ENCODE peak calls at places on chromosomes 4 and X, in ten cellular contexts. T is globus pallidus; N is activated T-helper 9 cell treated with anti-CD3 and anti-CD28 coated beads, Interleukin-2, amount 50 U/mL, for 16 hours; I is glutamatergic neuron; B is anterior cingulate cortex; L is pancreas; P is CD8-positive, alpha-beta memory T cell; Y is AG09309; X is NCI-H69; C is hepatic stellate cell. S is an unnamed sample.

GRCh38 chrX:18961686-18962085 is 22.2 kb downstream of the PHKA2 start:
- DNase-seq in T (no peak), N (no peak), I (no peak), B (no peak), L (no peak), P (no peak), Y (no peak), X (no peak), C (no peak), S (no peak)

GRCh38 chr4:10535900-10536299 is 78.7 kb upstream of the ZNF518B start:
- DNase-seq in T (no peak), N (no peak), I (no peak), B (no peak), L (no peak), P (no peak), Y (no peak), X (peak; percentile 43), C (no peak), S (no peak)

GRCh38 chr4:824461-825062 is 1.4 kb downstream of the CPLX1 start:
- DNase-seq in T (no peak), N (no peak), I (peak; percentile 60), B (no peak), L (peak; percentile 24), P (no peak), Y (no peak), X (no peak), C (no peak), S (no peak)

GRCh38 chr4:158769175-158769831 is 477 bp downstream of the FNIP2 start:
- DNase-seq in T (no peak), N (peak; percentile 20), I (peak; percentile 66), B (no peak), L (peak; percentile 62), P (peak; percentile 56), Y (no peak), X (peak; percentile 63), C (peak; percentile 34), S (peak; percentile 70)

GRCh38 chr4:121873604-121874003 is 3.3 kb upstream of the BBS7 start:
- DNase-seq in T (no peak), N (no peak), I (no peak), B (no peak), L (no peak), P (no peak), Y (no peak), X (no peak), C (no peak), S (peak; percentile 68)

GRCh38 chrX:15376956-15377355 is 7.3 kb downstream of the VEGFD start:
- DNase-seq in T (no peak), N (no peak), I (no peak), B (no peak), L (no peak), P (no peak), Y (no peak), X (no peak), C (no peak), S (no peak)

GRCh38 chr4:32560306-32560705 is 1840.1 kb downstream of the PCDH7 start:
- DNase-seq in T (no peak), N (no peak), I (no peak), B (no peak), L (no peak), P (no peak), Y (no peak), X (peak; percentile 35), C (no peak), S (no peak)

GRCh38 chr4:134727696-134728095 is 526.1 kb upstream of the PABPC4L start:
- DNase-seq in T (no peak), N (no peak), I (no peak), B (no peak), L (no peak), P (no peak), Y (no peak), X (peak; percentile 87), C (no peak), S (no peak)

GRCh38 chr4:7873881-7874280 is 65.8 kb downstream of the AFAP1 start:
- DNase-seq in T (no peak), N (no peak), I (no peak), B (no peak), L (no peak), P (no peak), Y (no peak), X (no peak), C (no peak), S (no peak)

GRCh38 chrX:22078117-22078516 is 46.0 kb downstream of the PHEX start:
- DNase-seq in T (no peak), N (no peak), I (no peak), B (no peak), L (no peak), P (no peak), Y (no peak), X (no peak), C (no peak), S (no peak)